ENCODE peak calls at places on chromosomes 13 and 19, in ten cellular contexts. L is Peyer's patch, R is heart left ventricle, X is tibial nerve, P is right lobe of liver, K is breast epithelium, U is AG10803, Z is A673, D is AG04450, I is WERI-Rb-1. Q is an unnamed sample.
A peak's percentile ranks its signal among the peaks of the same experiment; 100 is the strongest.

GRCh38 chr19:15282311-15282705 is 50.0 kb downstream of the BRD4 start:
- DNase-seq in L (no peak), R (no peak), X (no peak), P (peak; percentile 2), K (no peak), U (no peak), Z (no peak), D (no peak), I (no peak), Q (no peak)

GRCh38 chr13:79541426-79542049 is 60.6 kb downstream of the NDFIP2 start:
- DNase-seq in L (no peak), R (no peak), X (no peak), P (no peak), K (no peak), U (peak; percentile 68), Z (peak; percentile 73), D (peak; percentile 46), I (no peak), Q (no peak)

GRCh38 chr13:39038569-39038898 is 278 bp downstream of the NHLRC3 start:
- DNase-seq in L (peak; percentile 58), R (peak; percentile 11), X (no peak), P (peak; percentile 62), K (no peak), U (peak; percentile 33), Z (peak; percentile 63), D (no peak), I (no peak), Q (no peak)

GRCh38 chr13:29567411-29567810 is 28.1 kb downstream of the SLC7A1 start:
- DNase-seq in L (no peak), R (no peak), X (no peak), P (no peak), K (no peak), U (no peak), Z (no peak), D (no peak), I (no peak), Q (no peak)

GRCh38 chr13:60047943-60048342 is 115.8 kb downstream of the DIAPH3 start:
- DNase-seq in L (no peak), R (no peak), X (no peak), P (no peak), K (no peak), U (no peak), Z (peak; percentile 88), D (no peak), I (no peak), Q (no peak)

GRCh38 chr19:3389876-3390361 is 23.5 kb downstream of the NFIC start:
- DNase-seq in L (no peak), R (no peak), X (no peak), P (no peak), K (no peak), U (peak; percentile 77), Z (no peak), D (no peak), I (no peak), Q (no peak)

GRCh38 chr19:3007975-3008374 is 21.1 kb downstream of the TLE2 start:
- DNase-seq in L (no peak), R (no peak), X (no peak), P (no peak), K (no peak), U (no peak), Z (no peak), D (no peak), I (no peak), Q (no peak)

GRCh38 chr19:50434525-50434924 is 1.8 kb downstream of the MYBPC2 start:
- DNase-seq in L (peak; percentile 83), R (no peak), X (no peak), P (no peak), K (no peak), U (no peak), Z (no peak), D (no peak), I (no peak), Q (no peak)

GRCh38 chr13:97366172-97366688 is 67.7 kb upstream of the RAP2A start:
- DNase-seq in L (no peak), R (no peak), X (no peak), P (no peak), K (no peak), U (no peak), Z (peak; percentile 21), D (no peak), I (no peak), Q (no peak)

GRCh38 chr13:33138441-33138840 is 122.2 kb downstream of the KL start:
- DNase-seq in L (no peak), R (no peak), X (no peak), P (no peak), K (no peak), U (no peak), Z (no peak), D (no peak), I (no peak), Q (no peak)

GRCh38 chr13:23639672-23640275 is 69.6 kb downstream of the TNFRSF19 start:
- DNase-seq in L (no peak), R (no peak), X (no peak), P (no peak), K (no peak), U (no peak), Z (no peak), D (no peak), I (no peak), Q (no peak)

GRCh38 chr19:32358311-32358710 is 12.9 kb downstream of the ZNF507 start:
- DNase-seq in L (no peak), R (no peak), X (no peak), P (no peak), K (no peak), U (no peak), Z (no peak), D (no peak), I (no peak), Q (no peak)

GRCh38 chr19:991174-991931 is 7.2 kb downstream of the WDR18 start:
- DNase-seq in L (no peak), R (no peak), X (no peak), P (no peak), K (no peak), U (peak; percentile 52), Z (no peak), D (no peak), I (peak; percentile 87), Q (peak; percentile 17)

GRCh38 chr13:105597573-105597972 is 937.9 kb downstream of the EFNB2 start:
- DNase-seq in L (no peak), R (no peak), X (no peak), P (no peak), K (no peak), U (no peak), Z (no peak), D (no peak), I (no peak), Q (no peak)
- H3K4me3 ChIP-seq in L (no peak overlapping the region), R (no peak overlapping the region), X (no peak overlapping the region), P (no peak overlapping the region), K (no peak overlapping the region), U (no peak overlapping the region), Z (no peak overlapping the region), D (no peak overlapping the region), I (no peak overlapping the region), Q (no peak overlapping the region)

DNA sequence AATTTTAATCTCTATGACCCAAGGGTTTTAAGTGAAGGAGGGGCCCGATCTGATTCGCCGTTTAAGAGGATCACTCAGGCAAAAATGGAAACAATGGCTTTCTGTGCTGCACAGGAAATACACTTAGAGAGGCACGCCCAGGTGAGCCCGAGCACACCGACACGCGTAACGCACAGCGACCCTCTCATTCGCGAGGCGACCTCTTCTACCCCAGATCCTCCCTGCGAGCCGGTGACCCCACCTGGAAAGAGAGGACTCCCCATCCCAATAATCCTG is 216 bp downstream of the SH2D3A start:
- DNase-seq in L (no peak), R (no peak), X (no peak), P (no peak), K (no peak), U (no peak), Z (no peak), D (no peak), I (no peak), Q (no peak)
- H3K4me3 ChIP-seq in L (peak overlapping the region; percentile 50), R (peak overlapping the region; percentile 42), X (no peak overlapping the region), P (peak overlapping the region; percentile 19), K (peak overlapping the region; percentile 17), U (no peak overlapping the region), Z (peak overlapping the region; percentile 52), D (peak overlapping the region; percentile 10), I (peak overlapping the region; percentile 36), Q (peak overlapping the region; percentile 31)

GRCh38 chr19:18007939-18008673 is at the start of gene ARRDC2:
- DNase-seq in L (peak; percentile 97), R (peak; percentile 94), X (peak; percentile 83), P (peak; percentile 94), K (peak; percentile 88), U (peak; percentile 83), Z (peak; percentile 96), D (peak; percentile 77), I (peak; percentile 73), Q (peak; percentile 66)

GRCh38 chr19:18010149-18010548 is 2.2 kb downstream of the ARRDC2 start:
- DNase-seq in L (no peak), R (no peak), X (no peak), P (no peak), K (no peak), U (no peak), Z (no peak), D (no peak), I (no peak), Q (no peak)

GRCh38 chr19:18007605-18007938 is 398 bp upstream of the ARRDC2 start:
- DNase-seq in L (no peak), R (no peak), X (no peak), P (no peak), K (no peak), U (no peak), Z (no peak), D (no peak), I (peak; percentile 24), Q (no peak)

GRCh38 chr19:18008814-18009213 is 844 bp downstream of the ARRDC2 start:
- DNase-seq in L (no peak), R (no peak), X (no peak), P (no peak), K (no peak), U (no peak), Z (no peak), D (no peak), I (no peak), Q (no peak)

DNA sequence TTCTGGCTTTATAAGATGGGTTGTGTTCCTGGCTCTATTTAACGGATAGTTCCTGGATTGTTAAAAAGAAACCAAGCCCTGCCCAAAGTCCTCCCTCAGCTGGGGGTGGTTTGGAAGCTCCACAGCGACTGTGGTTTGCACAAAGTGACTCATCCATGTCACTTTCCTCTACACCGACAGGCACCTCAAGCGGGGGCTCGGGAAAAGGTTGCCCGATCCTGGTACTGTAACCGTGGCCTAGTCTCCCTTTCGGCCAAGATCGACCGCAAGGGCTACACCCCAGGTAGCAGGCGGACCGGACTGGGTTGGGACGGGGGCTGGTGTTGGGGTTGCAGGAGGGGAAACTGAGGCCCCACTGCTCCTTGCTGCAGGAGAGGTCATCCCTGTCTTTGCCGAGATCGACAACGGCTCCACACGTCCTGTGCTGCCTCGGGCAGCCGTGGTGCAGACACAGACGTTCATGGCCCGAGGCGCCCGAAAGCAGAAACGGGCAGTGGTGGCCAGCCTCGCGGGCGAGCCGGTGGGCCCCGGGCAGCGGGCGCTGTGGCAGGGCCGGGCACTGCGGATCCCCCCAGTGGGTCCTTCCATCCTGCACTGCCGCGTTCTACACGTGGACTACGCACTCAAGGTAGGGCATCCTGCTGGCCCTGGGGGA is 1.6 kb downstream of the ARRDC2 start:
- DNase-seq in L (no peak), R (no peak), X (no peak), P (no peak), K (no peak), U (no peak), Z (no peak), D (no peak), I (no peak), Q (no peak)
- H3K4me3 ChIP-seq in L (peak overlapping the region; percentile 64), R (peak overlapping the region; percentile 64), X (peak overlapping the region; percentile 52), P (peak overlapping the region; percentile 72), K (peak overlapping the region; percentile 62), U (no peak overlapping the region), Z (no peak overlapping the region), D (no peak overlapping the region), I (no peak overlapping the region), Q (peak overlapping the region; percentile 58)

GRCh38 chr19:18000480-18000980 is 7.4 kb upstream of the ARRDC2 start:
- DNase-seq in L (no peak), R (no peak), X (no peak), P (no peak), K (no peak), U (no peak), Z (no peak), D (no peak), I (no peak), Q (no peak)
- H3K4me3 ChIP-seq in L (peak overlapping the region; percentile 96), R (peak overlapping the region; percentile 82), X (peak overlapping the region; percentile 59), P (peak overlapping the region; percentile 79), K (peak overlapping the region; percentile 83), U (peak overlapping the region; percentile 68), Z (peak overlapping the region; percentile 72), D (peak overlapping the region; percentile 66), I (peak overlapping the region; percentile 46), Q (peak overlapping the region; percentile 74)